ENCODE peak calls at places on chromosomes 16 and 17, in four cellular contexts. One of them, this sample, is unnamed.

GRCh38 chr16:85556456-85557082 is 56.6 kb upstream of the GSE1 start:
- DNase-seq in prostate gland: peak; percentile 36
- DNase-seq in HepG2: no peak
- DNase-seq in heart left ventricle: no peak
- DNase-seq in this sample: peak; percentile 63

GRCh38 chr17:67912656-67913055 is 83.6 kb downstream of the C17orf58 start:
- DNase-seq in HepG2: no peak
- DNase-seq in prostate gland: no peak
- DNase-seq in heart left ventricle: no peak
- DNase-seq in this sample: no peak

GRCh38 chr16:11100239-11100750 is 155.7 kb downstream of the SOCS1 start:
- DNase-seq in heart left ventricle: no peak
- DNase-seq in prostate gland: no peak
- DNase-seq in HepG2: no peak
- DNase-seq in this sample: peak; percentile 63

GRCh38 chr17:29138991-29139682 is 41.1 kb downstream of the MYO18A start:
- DNase-seq in heart left ventricle: peak; percentile 86
- DNase-seq in prostate gland: no peak
- DNase-seq in HepG2: no peak
- DNase-seq in this sample: peak; percentile 46

GRCh38 chr16:24491721-24492120 is 47.6 kb upstream of the RBBP6 start:
- DNase-seq in prostate gland: no peak
- DNase-seq in HepG2: no peak
- DNase-seq in heart left ventricle: no peak
- DNase-seq in this sample: no peak

GRCh38 chr16:82454152-82454551 is 172.6 kb upstream of the CDH13 start:
- DNase-seq in heart left ventricle: no peak
- DNase-seq in HepG2: no peak
- DNase-seq in prostate gland: no peak
- DNase-seq in this sample: no peak

GRCh38 chr16:71870818-71871217 is 13.2 kb downstream of the ZNF821 start:
- DNase-seq in prostate gland: no peak
- DNase-seq in HepG2: no peak
- DNase-seq in heart left ventricle: no peak
- DNase-seq in this sample: no peak

GRCh38 chr16:67731071-67731810 is 12.1 kb upstream of the GFOD2 start:
- DNase-seq in prostate gland: no peak
- DNase-seq in heart left ventricle: no peak
- DNase-seq in HepG2: no peak
- DNase-seq in this sample: no peak

GRCh38 chr16:3485821-3486505 is 9.3 kb downstream of the C16orf90 start:
- DNase-seq in HepG2: no peak
- DNase-seq in heart left ventricle: peak; percentile 51
- DNase-seq in prostate gland: no peak
- DNase-seq in this sample: no peak

GRCh38 chr17:8362651-8363332 is 13.7 kb downstream of the KRABD2 start:
- DNase-seq in heart left ventricle: no peak
- DNase-seq in prostate gland: no peak
- DNase-seq in HepG2: no peak
- DNase-seq in this sample: no peak

GRCh38 chr17:4914009-4914408 is 11.1 kb upstream of the CHRNE start:
- DNase-seq in HepG2: peak; percentile 63
- DNase-seq in heart left ventricle: no peak
- DNase-seq in prostate gland: no peak
- DNase-seq in this sample: no peak

GRCh38 chr16:67844441-67844840 is 2.3 kb upstream of the NUTF2 start:
- DNase-seq in prostate gland: no peak
- DNase-seq in HepG2: no peak
- DNase-seq in heart left ventricle: no peak
- DNase-seq in this sample: no peak

GRCh38 chr17:81513669-81514484 is 1.3 kb upstream of the ACTG1 start:
- DNase-seq in HepG2: peak; percentile 72
- DNase-seq in heart left ventricle: peak; percentile 84
- DNase-seq in prostate gland: peak; percentile 53
- DNase-seq in this sample: peak; percentile 80

GRCh38 chr16:28543072-28543471 is 4.3 kb upstream of the NUPR1 start:
- DNase-seq in prostate gland: peak; percentile 80
- DNase-seq in HepG2: no peak
- DNase-seq in heart left ventricle: no peak
- DNase-seq in this sample: peak; percentile 69

GRCh38 chr17:61144876-61145564 is 254.6 kb upstream of the TBX2 start:
- DNase-seq in heart left ventricle: no peak
- DNase-seq in HepG2: no peak
- DNase-seq in prostate gland: no peak
- DNase-seq in this sample: no peak

GRCh38 chr17:47205419-47205963 is 3.7 kb upstream of the MYL4 start:
- DNase-seq in prostate gland: peak; percentile 57
- DNase-seq in HepG2: no peak
- DNase-seq in heart left ventricle: no peak
- DNase-seq in this sample: peak; percentile 72

GRCh38 chr16:59633996-59634579 is 900.0 kb upstream of the GOT2 start:
- DNase-seq in HepG2: no peak
- DNase-seq in heart left ventricle: no peak
- DNase-seq in prostate gland: no peak
- DNase-seq in this sample: no peak

GRCh38 chr16:54216268-54217187 is 70.1 kb downstream of the IRX3 start:
- DNase-seq in prostate gland: no peak
- DNase-seq in heart left ventricle: no peak
- DNase-seq in HepG2: no peak
- DNase-seq in this sample: no peak

DNA sequence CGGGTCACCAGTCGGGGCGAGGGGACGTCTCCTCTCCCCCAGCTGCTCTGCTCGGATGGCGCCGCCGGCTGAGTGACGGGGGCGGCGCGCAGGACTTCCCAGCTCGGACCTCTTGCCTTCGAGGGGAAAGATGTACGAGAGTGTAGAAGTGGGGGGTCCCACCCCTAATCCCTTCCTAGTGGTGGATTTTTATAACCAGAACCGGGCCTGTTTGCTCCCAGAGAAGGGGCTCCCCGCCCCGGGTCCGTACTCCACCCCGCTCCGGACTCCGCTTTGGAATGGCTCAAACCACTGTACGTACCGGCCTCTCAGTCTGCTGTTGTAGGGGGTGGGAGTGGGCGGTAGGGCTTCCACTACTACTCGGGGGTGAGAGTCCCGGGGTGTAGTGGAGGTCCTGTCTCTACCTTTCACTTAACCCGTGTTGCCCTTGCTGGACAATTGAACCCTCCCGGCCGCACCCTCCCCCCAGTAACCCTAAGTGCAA is 21.9 kb downstream of the GJD3 start:
- DNase-seq in prostate gland: no peak
- DNase-seq in heart left ventricle: no peak
- DNase-seq in HepG2: no peak
- DNase-seq in this sample: no peak
- H3K4me1 ChIP-seq in prostate gland: peaks cover 25% of the 10 kb centered on the region
- H3K4me1 ChIP-seq in heart left ventricle: peaks cover 88% of the 10 kb centered on the region
- H3K4me1 ChIP-seq in HepG2: peaks cover 60% of the 10 kb centered on the region
- H3K4me1 ChIP-seq in this sample: peaks cover 88% of the 10 kb centered on the region

GRCh38 chr17:39942076-39942475 is 14.5 kb downstream of the LRRC3C start:
- DNase-seq in heart left ventricle: no peak
- DNase-seq in prostate gland: no peak
- DNase-seq in HepG2: no peak
- DNase-seq in this sample: no peak

GRCh38 chr17:39939588-39940419 is 12.3 kb downstream of the LRRC3C start:
- DNase-seq in prostate gland: no peak
- DNase-seq in heart left ventricle: peak; percentile 35
- DNase-seq in HepG2: no peak
- DNase-seq in this sample: no peak

GRCh38 chr17:39946551-39947330 is 16.1 kb upstream of the GSDMA start:
- DNase-seq in HepG2: no peak
- DNase-seq in prostate gland: no peak
- DNase-seq in heart left ventricle: no peak
- DNase-seq in this sample: no peak

GRCh38 chr17:39944393-39944711 is 16.8 kb downstream of the LRRC3C start:
- DNase-seq in prostate gland: no peak
- DNase-seq in HepG2: no peak
- DNase-seq in heart left ventricle: no peak
- DNase-seq in this sample: no peak

GRCh38 chr17:39943702-39944392 is 16.3 kb downstream of the LRRC3C start:
- DNase-seq in prostate gland: no peak
- DNase-seq in HepG2: no peak
- DNase-seq in heart left ventricle: no peak
- DNase-seq in this sample: no peak
- H3K27me3 ChIP-seq in prostate gland: no peaks in the 10 kb centered on the region
- H3K27me3 ChIP-seq in HepG2: peaks cover 36% of the 10 kb centered on the region
- H3K27me3 ChIP-seq in heart left ventricle: no peaks in the 10 kb centered on the region
- H3K27me3 ChIP-seq in this sample: no peaks in the 10 kb centered on the region

DNA sequence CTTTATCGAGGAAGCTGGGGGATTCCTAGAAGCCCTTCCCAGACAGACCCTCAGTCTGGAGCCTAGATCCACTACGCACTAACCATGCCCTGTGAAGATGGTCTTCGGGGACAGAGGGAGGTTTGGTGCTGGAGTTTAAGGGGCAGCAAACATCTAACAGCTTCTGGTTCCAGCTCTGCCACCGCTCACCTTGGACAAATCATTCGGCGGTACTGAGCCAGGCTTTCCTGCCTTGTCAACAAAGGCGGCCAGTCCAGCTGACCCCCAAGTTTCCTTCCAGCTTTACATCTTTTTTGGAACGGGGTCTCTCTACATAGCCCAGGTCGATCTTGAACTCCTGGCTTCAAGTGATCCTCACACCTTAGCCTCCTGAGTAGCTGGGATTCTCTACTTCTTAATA is 369 bp upstream of the GJD3 start:
- DNase-seq in prostate gland: no peak
- DNase-seq in heart left ventricle: peak; percentile 52
- DNase-seq in HepG2: no peak
- DNase-seq in this sample: no peak
- H3K4me1 ChIP-seq in prostate gland: no peaks in the 10 kb centered on the region
- H3K4me1 ChIP-seq in heart left ventricle: peaks cover 27% of the 10 kb centered on the region
- H3K4me1 ChIP-seq in HepG2: peaks cover 28% of the 10 kb centered on the region
- H3K4me1 ChIP-seq in this sample: peaks cover 28% of the 10 kb centered on the region

GRCh38 chr16:79685871-79686270 is 85.3 kb upstream of the MAF start:
- DNase-seq in heart left ventricle: no peak
- DNase-seq in prostate gland: no peak
- DNase-seq in HepG2: no peak
- DNase-seq in this sample: no peak

GRCh38 chr16:79691001-79691400 is 90.5 kb upstream of the MAF start:
- DNase-seq in prostate gland: no peak
- DNase-seq in heart left ventricle: no peak
- DNase-seq in HepG2: no peak
- DNase-seq in this sample: no peak

GRCh38 chr16:79690159-79690558 is 89.6 kb upstream of the MAF start:
- DNase-seq in HepG2: no peak
- DNase-seq in prostate gland: no peak
- DNase-seq in heart left ventricle: no peak
- DNase-seq in this sample: no peak

DNA sequence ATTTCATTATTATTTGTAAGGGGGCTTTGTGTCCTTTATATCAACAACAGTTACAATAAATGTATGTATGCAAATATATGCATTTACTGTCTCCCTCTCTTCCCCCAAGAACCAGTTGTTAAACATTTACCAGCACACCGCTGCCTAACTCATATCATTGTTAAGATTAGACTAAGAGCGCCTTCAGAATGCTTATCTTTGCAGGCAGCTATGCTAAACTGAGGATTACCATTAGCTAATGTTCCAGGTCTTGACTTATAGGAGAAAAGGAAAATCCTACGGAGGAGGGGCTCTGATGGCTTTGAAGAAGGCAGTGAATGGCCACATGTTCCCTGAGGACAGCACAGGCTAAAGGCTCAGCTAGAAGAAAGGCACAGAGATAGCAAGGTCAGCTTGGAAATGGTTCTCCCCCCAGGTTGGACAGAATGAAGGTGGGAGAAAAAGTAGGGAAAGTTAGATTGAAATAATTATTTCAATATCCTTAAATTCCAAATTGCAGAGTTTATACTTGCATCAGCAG is 86.8 kb upstream of the MAF start:
- DNase-seq in heart left ventricle: no peak
- DNase-seq in HepG2: no peak
- DNase-seq in prostate gland: no peak
- DNase-seq in this sample: no peak
- H3K27me3 ChIP-seq in heart left ventricle: no peaks in the 10 kb centered on the region
- H3K27me3 ChIP-seq in HepG2: no peaks in the 10 kb centered on the region
- H3K27me3 ChIP-seq in prostate gland: no peaks in the 10 kb centered on the region
- H3K27me3 ChIP-seq in this sample: no peaks in the 10 kb centered on the region

GRCh38 chr17:17175340-17175739 is 30.8 kb downstream of the PLD6 start:
- DNase-seq in prostate gland: no peak
- DNase-seq in HepG2: no peak
- DNase-seq in heart left ventricle: peak; percentile 17
- DNase-seq in this sample: no peak
- H3K4me1 ChIP-seq in prostate gland: no peaks in the 10 kb centered on the region
- H3K4me1 ChIP-seq in HepG2: no peaks in the 10 kb centered on the region
- H3K4me1 ChIP-seq in heart left ventricle: peaks cover 36% of the 10 kb centered on the region
- H3K4me1 ChIP-seq in this sample: no peaks in the 10 kb centered on the region

This sample was measured in stomach.